ENCODE peak calls at places on chromosomes 1 and 21, in nine cellular contexts. W is endodermal cell, N is uterus, L is left lung, A is kidney epithelial cell, U is heart left ventricle, F is IMR-90, V is GM06990, B is mesendoderm. C is an unnamed sample.
A peak's percentile ranks its signal among the peaks of the same experiment; 100 is the strongest.

GRCh38 chr1:91872560-91873081 is 13.3 kb downstream of the TGFBR3 start:
- DNase-seq in W (no peak), A (no peak), F (no peak), N (no peak), V (no peak), L (no peak), B (no peak), U (no peak), C (no peak)

GRCh38 chr1:67749844-67750689 is 65.1 kb downstream of the GADD45A start:
- DNase-seq in V (no peak), N (no peak), F (peak; percentile 83), B (peak; percentile 83), L (no peak), A (peak; percentile 89), W (peak; percentile 74), U (no peak), C (no peak)

GRCh38 chr1:8879348-8880067 is 1.0 kb upstream of the ENO1 start:
- DNase-seq in A (no peak), V (no peak), L (no peak), N (no peak), W (no peak), F (no peak), B (peak; percentile 84), U (no peak), C (no peak)

GRCh38 chr21:39430016-39430415 is 15.6 kb downstream of the LCA5L start:
- DNase-seq in V (no peak), B (peak; percentile 77), N (no peak), F (no peak), U (no peak), L (no peak), W (peak; percentile 61), A (no peak), C (no peak)

GRCh38 chr1:40982721-40983120 is 3.2 kb downstream of the CTPS1 start:
- DNase-seq in F (no peak), U (no peak), A (no peak), L (no peak), B (no peak), W (no peak), N (no peak), V (no peak), C (no peak)

GRCh38 chr1:228650141-228650540 is 85.1 kb upstream of the RHOU start:
- DNase-seq in U (peak; percentile 23), V (no peak), A (no peak), F (no peak), N (no peak), B (peak; percentile 77), W (peak; percentile 90), L (peak; percentile 79), C (no peak)

GRCh38 chr1:62724430-62724829 is 36.2 kb upstream of the DOCK7 start:
- DNase-seq in N (no peak), B (no peak), A (no peak), F (no peak), L (no peak), W (no peak), U (no peak), V (no peak), C (no peak)

GRCh38 chr1:56563045-56563444 is 16.3 kb downstream of the PLPP3 start:
- DNase-seq in L (no peak), B (no peak), W (no peak), V (no peak), F (no peak), N (no peak), U (no peak), A (no peak), C (no peak)

GRCh38 chr1:226599636-226600238 is 51.2 kb downstream of the STUM start:
- DNase-seq in L (no peak), N (no peak), W (no peak), F (no peak), U (no peak), A (no peak), V (no peak), B (peak; percentile 37), C (no peak)

GRCh38 chr1:33228935-33229487 is 27.3 kb upstream of the ZNF362 start:
- DNase-seq in U (peak; percentile 50), L (no peak), A (no peak), F (peak; percentile 92), V (no peak), B (no peak), N (peak; percentile 33), W (no peak), C (peak; percentile 53)

GRCh38 chr1:9110669-9111356 is 18.1 kb downstream of the GPR157 start:
- DNase-seq in U (peak; percentile 91), L (peak; percentile 97), F (peak; percentile 87), W (peak; percentile 99), A (peak; percentile 81), B (peak; percentile 97), V (peak; percentile 63), N (peak; percentile 90), C (peak; percentile 95)

DNA sequence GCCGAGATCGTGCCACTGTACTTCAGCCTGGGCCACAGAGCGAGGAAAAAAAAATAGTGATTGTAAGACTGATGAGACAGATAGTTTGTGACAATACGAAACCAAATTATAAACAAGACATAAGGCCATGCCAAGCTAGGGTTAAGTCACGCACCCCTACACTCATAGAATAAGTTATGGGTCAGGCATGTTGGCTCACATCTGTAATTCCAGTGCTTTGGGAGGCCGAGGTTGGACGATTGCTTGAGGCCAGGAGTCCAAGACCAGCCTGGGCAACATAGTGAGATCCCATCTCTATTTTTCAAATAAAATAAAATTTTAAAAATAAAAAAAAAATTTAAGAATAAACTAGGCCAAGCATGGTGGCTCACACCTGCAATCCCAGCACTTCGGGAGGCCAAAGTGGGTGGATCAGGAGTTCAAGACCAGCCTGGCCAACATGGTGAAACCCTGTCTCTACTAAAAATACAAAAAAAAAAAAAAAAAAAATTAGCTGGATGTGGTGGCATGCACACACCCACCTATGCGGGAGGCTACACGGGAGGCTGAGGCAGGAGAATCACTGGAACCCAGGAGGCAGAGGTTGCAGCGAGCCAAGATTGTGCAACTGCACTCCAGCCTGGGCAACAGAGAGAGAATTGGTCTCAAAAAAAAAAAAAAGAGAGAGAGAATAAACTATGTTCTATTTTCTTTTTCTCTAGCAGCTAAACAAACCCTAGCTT is 50.1 kb upstream of the SPOCD1 start:
- DNase-seq in U (no peak), N (no peak), F (no peak), V (no peak), L (no peak), A (no peak), W (no peak), B (no peak), C (no peak)
- H3K36me3 ChIP-seq in U (no peaks in the 10 kb centered on the region), N (no peaks in the 10 kb centered on the region), F (no peaks in the 10 kb centered on the region), V (no peaks in the 10 kb centered on the region), L (no peaks in the 10 kb centered on the region), A (no peaks in the 10 kb centered on the region), W (no peaks in the 10 kb centered on the region), B (no peaks in the 10 kb centered on the region), C (no peaks in the 10 kb centered on the region)

GRCh38 chr1:2404890-2405511 is 7.4 kb downstream of the PEX10 start:
- DNase-seq in V (no peak), F (peak; percentile 31), W (no peak), U (no peak), B (no peak), L (no peak), A (no peak), N (no peak), C (no peak)
- H3K36me3 ChIP-seq in V (peaks cover 39% of the 10 kb centered on the region), F (peaks cover 77% of the 10 kb centered on the region), W (peaks cover 49% of the 10 kb centered on the region), U (peaks cover 10% of the 10 kb centered on the region), B (peaks cover 19% of the 10 kb centered on the region), L (peaks cover 85% of the 10 kb centered on the region), A (peaks cover 5% of the 10 kb centered on the region), N (no peaks in the 10 kb centered on the region), C (no peaks in the 10 kb centered on the region)

GRCh38 chr1:198747127-198747526 is 108.3 kb downstream of the PTPRC start:
- DNase-seq in L (no peak), A (no peak), V (no peak), N (no peak), F (no peak), W (no peak), B (no peak), U (no peak), C (no peak)
- H3K36me3 ChIP-seq in L (peaks cover 86% of the 10 kb centered on the region), A (no peaks in the 10 kb centered on the region), V (peaks cover 9% of the 10 kb centered on the region), N (no peaks in the 10 kb centered on the region), F (no peaks in the 10 kb centered on the region), W (no peaks in the 10 kb centered on the region), B (no peaks in the 10 kb centered on the region), U (no peaks in the 10 kb centered on the region), C (no peaks in the 10 kb centered on the region)

DNA sequence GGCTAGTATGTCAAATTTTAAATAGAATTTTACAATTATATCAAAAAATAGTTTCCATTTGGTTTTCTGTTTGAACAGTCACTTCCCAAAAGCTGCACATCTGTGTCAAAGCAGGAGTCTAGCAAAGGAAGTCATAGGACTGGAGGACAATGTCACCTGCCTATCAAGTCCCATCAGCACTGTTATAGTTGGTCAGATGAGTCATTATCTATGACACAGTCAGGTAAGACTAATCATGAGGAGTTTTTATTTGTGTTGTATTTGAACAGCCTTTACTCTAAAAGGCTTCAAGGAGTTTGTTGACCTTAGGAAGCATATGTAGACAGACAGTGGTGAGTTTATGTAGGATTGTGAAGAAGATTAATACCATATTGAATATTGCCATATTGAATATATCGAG is 74.2 kb upstream of the QSOX1 start:
- DNase-seq in N (no peak), V (no peak), W (no peak), L (no peak), U (no peak), A (no peak), B (no peak), F (no peak), C (no peak)
- H3K36me3 ChIP-seq in N (no peaks in the 10 kb centered on the region), V (peaks cover 4% of the 10 kb centered on the region), W (peaks cover 76% of the 10 kb centered on the region), L (peaks cover 84% of the 10 kb centered on the region), U (peaks cover 15% of the 10 kb centered on the region), A (no peaks in the 10 kb centered on the region), B (no peaks in the 10 kb centered on the region), F (peaks cover 25% of the 10 kb centered on the region), C (no peaks in the 10 kb centered on the region)

GRCh38 chr1:180053594-180054567 is 99.3 kb downstream of the CEP350 start:
- DNase-seq in U (no peak), B (no peak), L (no peak), N (no peak), V (no peak), F (peak; percentile 44), A (no peak), W (no peak), C (no peak)
- H3K36me3 ChIP-seq in U (peaks cover 28% of the 10 kb centered on the region), B (no peaks in the 10 kb centered on the region), L (peaks cover 90% of the 10 kb centered on the region), N (no peaks in the 10 kb centered on the region), V (peaks cover 2% of the 10 kb centered on the region), F (peaks cover 25% of the 10 kb centered on the region), A (no peaks in the 10 kb centered on the region), W (peaks cover 71% of the 10 kb centered on the region), C (no peaks in the 10 kb centered on the region)

C was measured in ovary.